ENCODE peak calls at places on chromosomes 1 and 21, in five cellular contexts. One of them, this sample, is unnamed.

GRCh38 chr1:117565745-117566455 is 39.9 kb upstream of the TENT5C start:
- DNase-seq in BE2C: no peak
- DNase-seq in NT2/D1: no peak
- DNase-seq in uterus: no peak
- DNase-seq in ascending aorta: no peak
- DNase-seq in this sample: peak; percentile 80

GRCh38 chr1:10319750-10320149 is 79.1 kb upstream of the PGD start:
- DNase-seq in NT2/D1: no peak
- DNase-seq in uterus: no peak
- DNase-seq in BE2C: no peak
- DNase-seq in ascending aorta: no peak
- DNase-seq in this sample: no peak

GRCh38 chr1:243575070-243575469 is 275.0 kb downstream of the AKT3 start:
- DNase-seq in BE2C: no peak
- DNase-seq in NT2/D1: no peak
- DNase-seq in ascending aorta: no peak
- DNase-seq in uterus: no peak
- DNase-seq in this sample: no peak

GRCh38 chr1:240739754-240740153 is 127.8 kb upstream of the GREM2 start:
- DNase-seq in NT2/D1: no peak
- DNase-seq in uterus: no peak
- DNase-seq in ascending aorta: no peak
- DNase-seq in BE2C: no peak
- DNase-seq in this sample: no peak

GRCh38 chr1:107357381-107357780 is 216.5 kb downstream of the NTNG1 start:
- DNase-seq in ascending aorta: no peak
- DNase-seq in uterus: no peak
- DNase-seq in BE2C: no peak
- DNase-seq in NT2/D1: no peak
- DNase-seq in this sample: no peak

GRCh38 chr1:3896396-3897000 is 3.6 kb downstream of the C1orf174 start:
- DNase-seq in BE2C: no peak
- DNase-seq in uterus: no peak
- DNase-seq in ascending aorta: no peak
- DNase-seq in NT2/D1: no peak
- DNase-seq in this sample: no peak

GRCh38 chr1:23692308-23692871 is 784 bp downstream of the RPL11 start:
- DNase-seq in uterus: no peak
- DNase-seq in BE2C: no peak
- DNase-seq in ascending aorta: no peak
- DNase-seq in NT2/D1: no peak
- DNase-seq in this sample: no peak

GRCh38 chr1:248800459-248800858 is 25.3 kb downstream of the SH3BP5L start:
- DNase-seq in NT2/D1: no peak
- DNase-seq in uterus: no peak
- DNase-seq in ascending aorta: no peak
- DNase-seq in BE2C: no peak
- DNase-seq in this sample: no peak

GRCh38 chr1:3175486-3175885 is 106.5 kb downstream of the PRDM16 start:
- DNase-seq in uterus: no peak
- DNase-seq in BE2C: no peak
- DNase-seq in NT2/D1: no peak
- DNase-seq in ascending aorta: no peak
- DNase-seq in this sample: no peak

GRCh38 chr1:159783724-159784123 is 3.0 kb downstream of the DUSP23 start:
- DNase-seq in BE2C: no peak
- DNase-seq in ascending aorta: no peak
- DNase-seq in NT2/D1: peak; percentile 76
- DNase-seq in uterus: no peak
- DNase-seq in this sample: no peak

GRCh38 chr1:53470155-53470554 is 11.0 kb downstream of the DMRTB1 start:
- DNase-seq in ascending aorta: no peak
- DNase-seq in uterus: peak; percentile 56
- DNase-seq in BE2C: no peak
- DNase-seq in NT2/D1: peak; percentile 82
- DNase-seq in this sample: no peak

GRCh38 chr1:165696625-165697100 is 1.7 kb downstream of the ALDH9A1 start:
- DNase-seq in BE2C: no peak
- DNase-seq in uterus: peak; percentile 24
- DNase-seq in NT2/D1: no peak
- DNase-seq in ascending aorta: no peak
- DNase-seq in this sample: no peak

GRCh38 chr1:9890224-9890731 is 19.8 kb downstream of the CTNNBIP1 start:
- DNase-seq in BE2C: peak; percentile 29
- DNase-seq in uterus: peak; percentile 67
- DNase-seq in NT2/D1: peak; percentile 59
- DNase-seq in ascending aorta: no peak
- DNase-seq in this sample: no peak

GRCh38 chr1:92079441-92079840 is 704 bp upstream of the BTBD8 start:
- DNase-seq in uterus: no peak
- DNase-seq in ascending aorta: no peak
- DNase-seq in NT2/D1: no peak
- DNase-seq in BE2C: no peak
- DNase-seq in this sample: no peak

GRCh38 chr1:168879906-168880734 is 151.1 kb upstream of the DPT start:
- DNase-seq in NT2/D1: no peak
- DNase-seq in ascending aorta: no peak
- DNase-seq in uterus: peak; percentile 39
- DNase-seq in BE2C: no peak
- DNase-seq in this sample: peak; percentile 87

GRCh38 chr21:33339938-33340337 is 15.2 kb downstream of the IFNAR1 start:
- DNase-seq in NT2/D1: no peak
- DNase-seq in BE2C: no peak
- DNase-seq in uterus: no peak
- DNase-seq in ascending aorta: no peak
- DNase-seq in this sample: no peak

GRCh38 chr1:41478118-41478748 is 6.2 kb downstream of the EDN2 start:
- DNase-seq in NT2/D1: no peak
- DNase-seq in BE2C: no peak
- DNase-seq in uterus: peak; percentile 15
- DNase-seq in ascending aorta: no peak
- DNase-seq in this sample: no peak

GRCh38 chr1:172554915-172555314 is 22.0 kb downstream of the SUCO start:
- DNase-seq in uterus: no peak
- DNase-seq in ascending aorta: no peak
- DNase-seq in BE2C: no peak
- DNase-seq in NT2/D1: no peak
- DNase-seq in this sample: no peak

GRCh38 chr1:219541946-219542345 is 71.0 kb downstream of the ZC3H11B start:
- DNase-seq in BE2C: no peak
- DNase-seq in ascending aorta: no peak
- DNase-seq in NT2/D1: no peak
- DNase-seq in uterus: no peak
- DNase-seq in this sample: no peak

GRCh38 chr1:93021539-93022134 is 57.4 kb upstream of the MTF2 start:
- DNase-seq in NT2/D1: no peak
- DNase-seq in ascending aorta: no peak
- DNase-seq in BE2C: no peak
- DNase-seq in uterus: no peak
- DNase-seq in this sample: no peak

DNA sequence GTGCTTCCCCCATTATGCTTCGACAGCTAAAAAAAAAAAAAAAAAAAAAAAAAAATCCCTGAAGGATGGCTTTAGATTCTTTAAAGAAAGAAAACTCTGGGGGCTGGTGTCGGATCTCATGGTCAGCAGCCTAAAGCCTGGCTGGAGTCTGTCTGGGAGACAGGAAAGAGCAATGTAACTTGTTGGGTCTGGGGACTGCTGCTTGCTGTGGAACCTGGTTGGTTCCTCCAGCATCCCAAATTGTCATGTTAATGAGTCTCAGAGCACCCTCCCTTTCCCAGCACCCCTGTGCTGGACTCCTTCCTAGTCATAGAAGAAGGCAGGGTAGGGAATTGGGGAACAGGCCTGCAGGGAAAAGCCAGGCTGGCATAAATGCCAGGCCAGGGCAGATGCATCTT is 3.0 kb downstream of the KCNC4 start:
- DNase-seq in uterus: no peak
- DNase-seq in BE2C: no peak
- DNase-seq in ascending aorta: no peak
- DNase-seq in NT2/D1: no peak
- DNase-seq in this sample: no peak
- H3K4me1 ChIP-seq in uterus: no peaks in the 10 kb centered on the region
- H3K4me1 ChIP-seq in BE2C: peaks cover 26% of the 10 kb centered on the region
- H3K4me1 ChIP-seq in ascending aorta: peaks cover 21% of the 10 kb centered on the region
- H3K4me1 ChIP-seq in NT2/D1: peaks cover 33% of the 10 kb centered on the region
- H3K4me1 ChIP-seq in this sample: peaks cover 52% of the 10 kb centered on the region

GRCh38 chr21:19853709-19854575 is 1144.3 kb upstream of the NCAM2 start:
- DNase-seq in ascending aorta: no peak
- DNase-seq in BE2C: no peak
- DNase-seq in uterus: no peak
- DNase-seq in NT2/D1: no peak
- DNase-seq in this sample: no peak
- H3K4me3 ChIP-seq in ascending aorta: no peak overlapping the region
- H3K4me3 ChIP-seq in BE2C: no peak overlapping the region
- H3K4me3 ChIP-seq in uterus: no peak overlapping the region
- H3K4me3 ChIP-seq in NT2/D1: no peak overlapping the region
- H3K4me3 ChIP-seq in this sample: no peak overlapping the region

DNA sequence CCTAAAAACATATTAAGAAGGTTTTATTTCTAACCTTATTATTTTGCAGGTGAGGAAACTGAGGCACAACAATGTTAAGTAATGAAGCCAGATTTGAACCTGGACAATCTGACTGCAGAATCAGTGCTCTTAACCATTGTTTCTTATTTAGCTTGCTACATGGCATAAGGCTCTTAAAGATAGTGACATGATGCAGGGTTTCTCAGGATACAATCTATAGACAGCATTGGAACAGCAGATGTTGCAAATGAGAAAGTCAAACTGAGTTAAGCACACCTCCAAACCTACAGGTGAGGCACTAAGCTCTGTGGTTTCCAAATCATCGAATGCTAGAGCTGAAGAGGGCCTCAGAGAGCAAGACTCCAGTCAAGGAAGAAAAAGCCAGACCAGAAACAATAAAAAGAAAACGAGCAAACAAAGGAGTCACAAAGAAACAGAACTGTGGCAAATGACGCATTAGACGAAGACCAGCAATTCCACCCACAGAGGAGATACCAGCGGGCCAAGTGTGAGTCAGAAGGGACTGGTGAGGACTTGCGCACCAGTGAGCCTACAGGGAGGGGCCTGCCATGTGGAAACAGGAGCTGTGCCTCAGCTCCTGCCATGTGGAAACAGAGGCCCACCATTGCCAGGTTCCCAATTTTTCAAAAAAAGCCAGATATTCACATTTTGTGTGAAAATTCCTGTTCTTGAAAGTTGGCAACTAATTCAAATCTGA is 14.4 kb downstream of the CD58 start:
- DNase-seq in uterus: no peak
- DNase-seq in ascending aorta: peak; percentile 87
- DNase-seq in BE2C: no peak
- DNase-seq in NT2/D1: no peak
- DNase-seq in this sample: no peak
- H3K4me1 ChIP-seq in uterus: no peaks in the 10 kb centered on the region
- H3K4me1 ChIP-seq in ascending aorta: no peaks in the 10 kb centered on the region
- H3K4me1 ChIP-seq in BE2C: no peaks in the 10 kb centered on the region
- H3K4me1 ChIP-seq in NT2/D1: peaks cover 5% of the 10 kb centered on the region
- H3K4me1 ChIP-seq in this sample: peaks cover 17% of the 10 kb centered on the region

DNA sequence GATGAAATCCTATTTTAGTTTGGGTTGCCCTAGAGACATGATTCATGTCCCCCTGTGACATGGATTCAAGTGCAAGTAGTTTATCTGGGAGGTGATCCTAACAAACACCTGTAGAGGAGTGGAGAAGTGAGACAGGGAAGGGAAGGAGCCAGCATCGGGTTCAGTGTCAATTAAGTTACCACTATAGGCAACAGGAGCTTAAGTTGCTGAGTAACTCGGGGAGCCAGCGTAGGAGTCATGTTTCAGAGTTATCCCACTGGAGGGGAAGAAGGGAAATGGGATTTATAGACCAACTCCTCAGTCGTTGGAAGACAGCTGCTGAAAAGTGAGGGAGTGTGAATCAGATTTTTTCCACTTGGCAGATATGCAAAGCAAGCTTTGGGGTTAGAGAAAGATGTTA is 54.9 kb downstream of the SLC30A7 start:
- DNase-seq in BE2C: no peak
- DNase-seq in uterus: no peak
- DNase-seq in ascending aorta: no peak
- DNase-seq in NT2/D1: peak; percentile 9
- DNase-seq in this sample: no peak
- H3K4me3 ChIP-seq in BE2C: no peak overlapping the region
- H3K4me3 ChIP-seq in uterus: no peak overlapping the region
- H3K4me3 ChIP-seq in ascending aorta: no peak overlapping the region
- H3K4me3 ChIP-seq in NT2/D1: no peak overlapping the region
- H3K4me3 ChIP-seq in this sample: no peak overlapping the region

DNA sequence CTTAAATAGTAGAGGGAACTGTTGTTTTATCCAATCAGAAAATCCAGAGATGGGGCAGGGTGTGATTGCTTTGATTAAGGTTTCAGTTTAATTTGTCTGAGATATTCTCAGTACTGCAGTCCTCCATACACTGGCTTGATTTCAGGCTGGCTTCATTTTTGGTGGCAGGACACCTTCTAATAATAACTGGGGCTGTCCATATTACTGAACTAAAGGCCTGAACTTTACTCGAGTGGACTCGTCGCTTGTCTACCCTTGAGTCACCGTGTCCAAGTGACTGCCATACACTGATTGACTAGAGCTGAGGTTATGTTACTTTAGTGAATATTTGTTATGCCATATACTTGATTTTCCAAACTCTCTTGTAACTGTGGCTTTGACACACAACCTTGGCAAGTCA is 228.8 kb downstream of the DNAH14 start:
- DNase-seq in BE2C: no peak
- DNase-seq in uterus: no peak
- DNase-seq in NT2/D1: no peak
- DNase-seq in ascending aorta: no peak
- DNase-seq in this sample: no peak
- H3K4me1 ChIP-seq in BE2C: no peaks in the 10 kb centered on the region
- H3K4me1 ChIP-seq in uterus: no peaks in the 10 kb centered on the region
- H3K4me1 ChIP-seq in NT2/D1: no peaks in the 10 kb centered on the region
- H3K4me1 ChIP-seq in ascending aorta: no peaks in the 10 kb centered on the region
- H3K4me1 ChIP-seq in this sample: no peaks in the 10 kb centered on the region

GRCh38 chr1:81472387-81472786 is 328.3 kb upstream of the ADGRL2 start:
- DNase-seq in BE2C: no peak
- DNase-seq in uterus: no peak
- DNase-seq in NT2/D1: no peak
- DNase-seq in ascending aorta: no peak
- DNase-seq in this sample: no peak

GRCh38 chr1:81477704-81478103 is 323.0 kb upstream of the ADGRL2 start:
- DNase-seq in NT2/D1: no peak
- DNase-seq in BE2C: no peak
- DNase-seq in uterus: no peak
- DNase-seq in ascending aorta: no peak
- DNase-seq in this sample: no peak

GRCh38 chr1:81478217-81478616 is 322.5 kb upstream of the ADGRL2 start:
- DNase-seq in ascending aorta: no peak
- DNase-seq in BE2C: no peak
- DNase-seq in uterus: no peak
- DNase-seq in NT2/D1: no peak
- DNase-seq in this sample: no peak
- H3K4me3 ChIP-seq in ascending aorta: peak overlapping the region; percentile 53
- H3K4me3 ChIP-seq in BE2C: peak overlapping the region; percentile 17
- H3K4me3 ChIP-seq in uterus: peak overlapping the region; percentile 3
- H3K4me3 ChIP-seq in NT2/D1: no peak overlapping the region
- H3K4me3 ChIP-seq in this sample: no peak overlapping the region

This sample was measured in vagina.